ENCODE peak calls at places on chromosomes 11 and 22, in nine cellular contexts. Y is AG08395; S is HT1080; Z is CD8-positive, alpha-beta memory T cell; L is erythroblast; K is CD8-positive, alpha-beta T cell; T is GM12891; H is DMS53; J is mesothelial cell of epicardium. E is an unnamed sample.

GRCh38 chr11:128981254-128981653 is 38.6 kb upstream of the TP53AIP1 start:
- DNase-seq in Y (no peak), S (peak), Z (no peak), L (no peak), K (no peak), T (no peak), H (no peak), J (no peak), E (no peak)

GRCh38 chr11:66869471-66869870 is 12.6 kb downstream of the LRFN4 start:
- DNase-seq in Y (no peak), S (no peak), Z (no peak), L (no peak), K (no peak), T (no peak), H (no peak), J (no peak), E (no peak)

GRCh38 chr11:95345243-95345642 is 114.2 kb upstream of the SESN3 start:
- DNase-seq in Y (no peak), S (no peak), Z (no peak), L (no peak), K (no peak), T (no peak), H (no peak), J (no peak), E (no peak)

GRCh38 chr11:96648991-96649390 is 259.2 kb downstream of the JRKL start:
- DNase-seq in Y (no peak), S (no peak), Z (no peak), L (no peak), K (no peak), T (no peak), H (no peak), J (no peak), E (no peak)

GRCh38 chr11:30749268-30749667 is 163.1 kb upstream of the MPPED2 start:
- DNase-seq in Y (no peak), S (no peak), Z (no peak), L (no peak), K (no peak), T (no peak), H (no peak), J (no peak), E (no peak)

GRCh38 chr11:127106142-127106541 is 105.6 kb upstream of the KIRREL3 start:
- DNase-seq in Y (peak), S (peak), Z (no peak), L (no peak), K (no peak), T (no peak), H (peak), J (no peak), E (no peak)

GRCh38 chr11:66969584-66970205 is 5.4 kb upstream of the C11orf86 start:
- DNase-seq in Y (peak), S (no peak), Z (no peak), L (no peak), K (no peak), T (no peak), H (no peak), J (no peak), E (no peak)

GRCh38 chr22:24289138-24289537 is 18.5 kb downstream of the SPECC1L start:
- DNase-seq in Y (peak), S (peak), Z (no peak), L (no peak), K (no peak), T (no peak), H (no peak), J (no peak), E (no peak)

GRCh38 chr11:18700375-18700774 is 1.8 kb downstream of the TMEM86A start:
- DNase-seq in Y (no peak), S (peak), Z (no peak), L (no peak), K (no peak), T (no peak), H (no peak), J (no peak), E (no peak)

GRCh38 chr11:32885556-32885955 is 7.1 kb upstream of the QSER1 start:
- DNase-seq in Y (no peak), S (no peak), Z (no peak), L (no peak), K (no peak), T (no peak), H (no peak), J (no peak), E (no peak)

GRCh38 chr11:8722156-8722555 is 39.6 kb downstream of the RPL27A start:
- DNase-seq in Y (peak), S (no peak), Z (no peak), L (no peak), K (no peak), T (no peak), H (peak), J (no peak), E (no peak)

GRCh38 chr11:64803846-64804345 is 882 bp upstream of the MAP4K2 start:
- DNase-seq in Y (no peak), S (no peak), Z (no peak), L (no peak), K (no peak), T (no peak), H (peak), J (no peak), E (no peak)

GRCh38 chr11:17013548-17014320 is 480 bp downstream of the PLEKHA7 start:
- DNase-seq in Y (no peak), S (no peak), Z (peak), L (no peak), K (no peak), T (peak), H (peak), J (no peak), E (no peak)

GRCh38 chr11:44633641-44634040 is 68.2 kb downstream of the CD82 start:
- DNase-seq in Y (no peak), S (no peak), Z (no peak), L (no peak), K (peak), T (no peak), H (peak), J (no peak), E (peak)

GRCh38 chr11:2132874-2133480 is 6.2 kb downstream of the IGF2 start:
- DNase-seq in Y (no peak), S (no peak), Z (no peak), L (no peak), K (no peak), T (no peak), H (no peak), J (no peak), E (no peak)

GRCh38 chr11:10930961-10931760 is 73.3 kb upstream of the ZBED5 start:
- DNase-seq in Y (peak), S (peak), Z (peak), L (peak), K (peak), T (peak), H (peak), J (peak), E (peak)

GRCh38 chr22:50253046-50253580 is 2.0 kb upstream of the HDAC10 start:
- DNase-seq in Y (no peak), S (no peak), Z (no peak), L (no peak), K (no peak), T (no peak), H (no peak), J (no peak), E (no peak)

GRCh38 chr22:39253427-39254070 is 8.8 kb upstream of the PDGFB start:
- DNase-seq in Y (peak), S (peak), Z (no peak), L (no peak), K (peak), T (no peak), H (peak), J (no peak), E (no peak)

GRCh38 chr22:20783844-20784723 is 10.2 kb downstream of the SERPIND1 start:
- DNase-seq in Y (peak), S (peak), Z (peak), L (peak), K (peak), T (peak), H (peak), J (no peak), E (peak)

GRCh38 chr11:116540019-116540418 is 232.8 kb downstream of the BUD13 start:
- DNase-seq in Y (no peak), S (no peak), Z (no peak), L (no peak), K (no peak), T (no peak), H (no peak), J (no peak), E (no peak)

GRCh38 chr11:82718307-82718706 is 15.4 kb downstream of the FAM181B start:
- DNase-seq in Y (peak), S (peak), Z (no peak), L (peak), K (no peak), T (peak), H (peak), J (no peak), E (no peak)

E was measured in activated T-helper 2 cell treated with anti-CD3 and anti-CD28 coated beads, Interferon-gamma antibody, Interleukin-2, Interleukin-4, amounts not matched to agents 10 μg/mL and 5 μg/mL and 100 μg/mL, durations not matched to agents 14 hours and 24 hours and 36 hours.